ENCODE peak calls at places on chromosome 4, in ten cellular contexts. K is AG09319; V is cardiac muscle cell; D is pancreas; T is CD8-positive, alpha-beta T cell; R is esophagus squamous epithelium; Q is cardiac fibroblast; Z is colonic mucosa; X is endodermal cell; U is Calu3. C is an unnamed sample.

GRCh38 chr4:90127223-90127705 is at the start of gene CCSER1:
- DNase-seq in K (no peak), V (peak), D (peak), T (peak), R (peak), Q (peak), Z (peak), X (peak), U (peak), C (no peak)

GRCh38 chr4:161577604-161578301 is 586.0 kb downstream of the FSTL5 start:
- DNase-seq in K (peak), V (peak), D (no peak), T (no peak), R (no peak), Q (peak), Z (no peak), X (no peak), U (no peak), C (peak)

GRCh38 chr4:79413486-79413885 is 5.5 kb upstream of the GK2 start:
- DNase-seq in K (no peak), V (no peak), D (no peak), T (no peak), R (no peak), Q (no peak), Z (no peak), X (no peak), U (no peak), C (no peak)

GRCh38 chr4:75511841-75512240 is 2.4 kb downstream of the RCHY1 start:
- DNase-seq in K (no peak), V (peak), D (no peak), T (no peak), R (no peak), Q (no peak), Z (no peak), X (no peak), U (no peak), C (no peak)

GRCh38 chr4:81724925-81725329 is 253.2 kb upstream of the RASGEF1B start:
- DNase-seq in K (no peak), V (peak), D (peak), T (peak), R (no peak), Q (no peak), Z (peak), X (peak), U (peak), C (no peak)

GRCh38 chr4:135065366-135065765 is 863.8 kb upstream of the PABPC4L start:
- DNase-seq in K (no peak), V (no peak), D (no peak), T (no peak), R (no peak), Q (no peak), Z (no peak), X (no peak), U (no peak), C (no peak)

GRCh38 chr4:174156239-174156826 is 127.1 kb downstream of the FBXO8 start:
- DNase-seq in K (peak), V (peak), D (no peak), T (no peak), R (no peak), Q (peak), Z (no peak), X (no peak), U (peak), C (peak)

GRCh38 chr4:40594261-40595178 is 35.1 kb downstream of the RBM47 start:
- DNase-seq in K (peak), V (peak), D (no peak), T (no peak), R (no peak), Q (peak), Z (no peak), X (no peak), U (no peak), C (peak)

GRCh38 chr4:153364061-153364460 is 19.6 kb downstream of the MND1 start:
- DNase-seq in K (no peak), V (peak), D (no peak), T (no peak), R (no peak), Q (no peak), Z (no peak), X (no peak), U (no peak), C (no peak)

GRCh38 chr4:108170729-108171540 is 2.2 kb upstream of the LEF1 start:
- DNase-seq in K (no peak), V (no peak), D (no peak), T (no peak), R (no peak), Q (no peak), Z (no peak), X (peak), U (no peak), C (no peak)

GRCh38 chr4:176320340-176320975 is 692 bp downstream of the SPCS3 start:
- DNase-seq in K (peak), V (peak), D (peak), T (peak), R (peak), Q (peak), Z (peak), X (peak), U (peak), C (peak)

GRCh38 chr4:106529348-106530033 is 160.9 kb upstream of the GIMD1 start:
- DNase-seq in K (no peak), V (peak), D (no peak), T (no peak), R (no peak), Q (no peak), Z (no peak), X (no peak), U (no peak), C (peak)

GRCh38 chr4:54225671-54226398 is 3.3 kb upstream of the PDGFRA start:
- DNase-seq in K (no peak), V (peak), D (no peak), T (no peak), R (no peak), Q (peak), Z (no peak), X (peak), U (no peak), C (no peak)

GRCh38 chr4:14143892-14144291 is 516.4 kb upstream of the BOD1L1 start:
- DNase-seq in K (no peak), V (no peak), D (no peak), T (no peak), R (no peak), Q (no peak), Z (no peak), X (no peak), U (no peak), C (no peak)

GRCh38 chr4:169902658-169903345 is 123.4 kb downstream of the MFAP3L start:
- DNase-seq in K (no peak), V (no peak), D (no peak), T (no peak), R (no peak), Q (no peak), Z (no peak), X (no peak), U (no peak), C (no peak)

GRCh38 chr4:182222766-182223165 is 20.4 kb upstream of the TENM3 start:
- DNase-seq in K (no peak), V (no peak), D (no peak), T (no peak), R (no peak), Q (no peak), Z (no peak), X (no peak), U (no peak), C (no peak)

GRCh38 chr4:89640620-89641366 is 196.2 kb downstream of the SNCA start:
- DNase-seq in K (peak), V (peak), D (peak), T (no peak), R (no peak), Q (peak), Z (peak), X (peak), U (peak), C (no peak)

GRCh38 chr4:174352405-174352804 is 68.7 kb downstream of the CEP44 start:
- DNase-seq in K (no peak), V (no peak), D (no peak), T (no peak), R (no peak), Q (peak), Z (no peak), X (no peak), U (no peak), C (no peak)

GRCh38 chr4:25030283-25031076 is at the start of gene LGI2:
- DNase-seq in K (no peak), V (peak), D (peak), T (no peak), R (no peak), Q (peak), Z (peak), X (peak), U (peak), C (peak)

GRCh38 chr4:171813195-171813955 is at the start of gene GALNTL6:
- DNase-seq in K (no peak), V (peak), D (no peak), T (no peak), R (no peak), Q (no peak), Z (no peak), X (no peak), U (no peak), C (no peak)

GRCh38 chr4:148654131-148654530 is 211.9 kb upstream of the NR3C2 start:
- DNase-seq in K (no peak), V (no peak), D (no peak), T (no peak), R (no peak), Q (no peak), Z (no peak), X (no peak), U (no peak), C (no peak)

GRCh38 chr4:27807207-27807606 is 946.6 kb downstream of the STIM2 start:
- DNase-seq in K (no peak), V (no peak), D (no peak), T (no peak), R (no peak), Q (no peak), Z (no peak), X (no peak), U (no peak), C (no peak)

DNA sequence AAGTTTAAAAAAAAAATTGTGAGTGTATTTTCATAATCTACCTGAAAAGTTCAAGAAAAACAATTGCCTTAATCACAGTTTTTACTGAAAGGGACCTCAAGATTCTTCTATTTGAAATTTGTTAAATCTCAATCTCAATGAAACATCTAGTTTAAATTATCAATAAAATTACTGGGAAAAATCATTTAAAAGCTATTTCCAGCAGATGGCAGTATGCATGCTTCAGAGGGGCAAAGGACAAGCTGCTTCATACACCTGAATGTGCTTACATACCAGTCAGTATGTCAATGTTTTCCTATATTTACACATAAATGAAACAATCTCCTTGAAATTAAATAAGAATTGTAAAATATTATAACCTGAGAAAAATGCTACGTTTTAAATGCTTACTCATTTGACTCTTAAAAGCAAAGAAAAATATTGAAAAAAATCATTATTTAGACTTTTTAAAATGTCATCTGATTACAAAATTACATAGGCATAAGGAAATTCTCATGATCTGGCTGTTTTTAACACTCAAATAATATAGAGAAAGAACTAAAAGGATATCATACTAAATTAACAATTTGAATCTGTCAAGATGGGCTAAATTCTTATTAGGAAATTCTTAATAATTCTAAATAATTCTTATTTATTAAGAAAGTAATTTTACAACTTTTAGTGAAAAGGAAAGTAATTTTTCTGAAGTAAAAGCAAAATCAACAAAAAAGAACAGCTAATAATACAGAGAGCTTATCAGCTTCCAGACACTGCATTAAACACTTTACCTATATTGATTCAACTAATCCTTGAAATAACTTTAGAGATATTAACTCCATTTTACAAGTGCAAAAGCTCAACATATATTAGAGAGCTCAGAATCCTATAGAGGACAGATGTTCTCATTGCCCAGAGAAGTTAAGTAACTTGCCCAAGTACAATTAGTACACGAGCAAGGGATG is 242.1 kb downstream of the ADAMTS3 start:
- DNase-seq in K (no peak), V (peak), D (no peak), T (no peak), R (no peak), Q (peak), Z (no peak), X (no peak), U (no peak), C (peak)
- TF ChIP-seq CTCF in K (peak), V (peak), D (peak), T (no peak), R (peak), Q (peak), Z (peak), X (peak), U (peak), C (peak)

GRCh38 chr4:102500371-102501175 is 586 bp upstream of the NFKB1 start:
- DNase-seq in K (peak), V (peak), D (peak), T (peak), R (no peak), Q (peak), Z (peak), X (peak), U (peak), C (peak)
- TF ChIP-seq CTCF in K (peak), V (no peak), D (no peak), T (no peak), R (no peak), Q (no peak), Z (no peak), X (no peak), U (no peak), C (no peak)

GRCh38 chr4:77676842-77677241 is 71.2 kb downstream of the CXCL13 start:
- DNase-seq in K (no peak), V (no peak), D (no peak), T (no peak), R (no peak), Q (no peak), Z (no peak), X (no peak), U (no peak), C (no peak)
- TF ChIP-seq CTCF in K (no peak), V (no peak), D (no peak), T (no peak), R (no peak), Q (no peak), Z (no peak), X (no peak), U (no peak), C (no peak)

GRCh38 chr4:16598241-16599224 is 299.9 kb downstream of the LDB2 start:
- DNase-seq in K (no peak), V (peak), D (no peak), T (no peak), R (no peak), Q (peak), Z (no peak), X (no peak), U (no peak), C (no peak)
- TF ChIP-seq CTCF in K (no peak), V (no peak), D (no peak), T (no peak), R (no peak), Q (no peak), Z (no peak), X (no peak), U (no peak), C (no peak)

DNA sequence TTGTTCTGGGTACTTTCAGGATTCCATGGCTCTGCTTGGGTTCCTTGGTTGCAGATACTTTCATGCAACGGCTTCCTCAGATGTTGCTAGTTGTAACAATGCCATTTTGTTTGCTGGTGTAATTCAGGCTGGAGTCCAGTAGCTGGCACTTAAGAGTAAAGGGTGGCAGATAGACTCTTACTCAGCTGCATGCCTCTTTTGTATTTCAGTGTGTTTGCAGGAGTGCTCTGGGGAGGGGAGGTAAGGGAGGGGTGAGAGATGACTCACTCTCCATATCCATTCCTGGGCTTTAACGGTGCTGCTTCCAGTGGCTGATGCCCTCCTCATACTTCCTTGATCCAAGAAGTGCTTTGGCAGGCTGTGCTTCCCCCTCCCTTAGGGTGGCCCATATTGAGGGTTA is 155.2 kb downstream of the ZNF330 start:
- DNase-seq in K (peak), V (peak), D (no peak), T (no peak), R (no peak), Q (peak), Z (no peak), X (peak), U (peak), C (peak)
- TF ChIP-seq CTCF in K (peak), V (peak), D (no peak), T (no peak), R (peak), Q (peak), Z (no peak), X (no peak), U (peak), C (peak)

DNA sequence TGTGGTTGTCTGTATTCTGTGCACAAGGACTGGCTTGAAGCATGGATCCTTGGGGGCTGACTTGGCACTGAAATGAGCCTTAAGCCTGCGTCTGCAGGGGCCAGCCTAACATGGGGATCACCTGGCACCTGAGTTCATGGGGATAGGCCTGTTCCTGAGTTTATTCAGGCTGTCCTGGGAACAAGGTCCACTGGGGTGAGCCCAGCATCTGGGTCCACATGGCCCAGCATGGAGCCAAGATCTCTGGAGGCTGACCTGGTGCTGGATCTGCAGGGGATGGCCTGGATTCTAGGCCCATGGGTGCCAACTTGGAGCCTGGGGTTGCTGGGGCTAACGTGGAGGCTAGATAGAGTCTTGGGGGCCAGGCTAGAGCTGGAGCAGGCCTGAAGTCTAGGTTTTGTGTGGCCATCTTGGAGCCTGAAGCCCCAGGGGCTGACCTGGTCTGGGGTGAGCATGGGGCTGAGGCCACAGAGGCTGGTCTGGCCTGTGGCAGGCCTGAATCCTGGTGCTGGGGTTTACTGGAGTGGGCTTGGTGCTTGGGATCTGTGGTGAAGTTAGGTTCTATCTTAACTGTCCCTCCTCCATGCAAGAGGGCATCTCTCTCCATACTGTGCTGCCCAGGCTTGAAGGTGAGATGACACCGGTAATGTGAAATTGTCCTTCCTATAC is 652 bp upstream of the KLKB1 start:
- DNase-seq in K (no peak), V (no peak), D (no peak), T (no peak), R (no peak), Q (no peak), Z (no peak), X (no peak), U (no peak), C (no peak)
- TF ChIP-seq CTCF in K (no peak), V (no peak), D (no peak), T (no peak), R (no peak), Q (no peak), Z (no peak), X (no peak), U (no peak), C (no peak)

DNA sequence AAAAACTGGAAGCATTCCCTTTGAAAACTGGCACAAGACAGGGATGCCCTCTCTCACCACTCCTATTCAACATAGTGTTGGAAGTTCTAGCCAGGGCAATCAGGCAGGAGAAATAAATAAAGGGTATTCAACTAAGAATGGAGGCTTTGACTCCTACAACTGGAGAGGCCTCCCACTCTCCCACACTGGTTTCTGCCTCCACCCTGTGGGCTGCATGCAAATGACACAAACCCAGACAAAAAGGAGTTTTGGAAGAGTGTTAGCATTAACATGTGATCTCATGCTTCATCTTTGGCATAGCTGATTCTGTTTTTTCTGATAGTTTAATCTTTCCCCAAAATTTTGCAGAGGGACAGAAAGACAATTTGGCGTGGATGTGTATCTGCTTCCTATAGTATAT is 80.8 kb upstream of the IQCM start:
- DNase-seq in K (no peak), V (peak), D (no peak), T (no peak), R (no peak), Q (peak), Z (no peak), X (peak), U (peak), C (peak)
- TF ChIP-seq CTCF in K (peak), V (peak), D (no peak), T (no peak), R (no peak), Q (peak), Z (peak), X (peak), U (no peak), C (peak)

DNA sequence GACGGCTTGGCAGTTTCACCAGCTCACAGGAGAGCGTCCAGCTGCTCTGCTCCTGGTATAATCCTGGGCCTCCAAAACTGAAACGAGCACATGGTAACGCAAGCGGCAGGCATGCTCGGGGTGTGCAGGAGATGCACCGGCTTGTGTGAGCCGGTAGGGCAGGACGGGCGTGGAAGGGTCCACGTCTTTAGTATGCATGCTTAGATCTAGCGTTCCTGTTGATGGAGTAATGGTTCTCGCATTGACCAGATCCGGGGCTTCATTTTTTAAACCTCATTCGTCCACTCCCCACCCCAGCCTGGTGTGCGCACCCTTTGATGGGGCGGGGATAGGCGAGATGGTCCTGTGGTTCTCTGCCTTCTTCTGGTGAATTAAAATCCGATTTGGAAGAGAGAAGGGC is 39.7 kb downstream of the FAM149A start:
- DNase-seq in K (no peak), V (peak), D (no peak), T (no peak), R (no peak), Q (peak), Z (peak), X (no peak), U (peak), C (peak)
- TF ChIP-seq CTCF in K (no peak), V (peak), D (no peak), T (no peak), R (peak), Q (peak), Z (no peak), X (peak), U (no peak), C (no peak)

GRCh38 chr4:2796261-2797187 is 3.6 kb downstream of the SH3BP2 start:
- DNase-seq in K (no peak), V (no peak), D (peak), T (no peak), R (no peak), Q (peak), Z (peak), X (no peak), U (peak), C (peak)
- TF ChIP-seq CTCF in K (no peak), V (no peak), D (no peak), T (no peak), R (no peak), Q (no peak), Z (no peak), X (no peak), U (no peak), C (no peak)

C was measured in RWPE1.